ENCODE peak calls at places on chromosome 14, in six cellular contexts. W is amniotic epithelial cell; G is cardiac muscle cell; S is ELR; O is activated T-helper 9 cell treated with anti-CD3 and anti-CD28 coated beads, Interleukin-2, amount 50 U/mL, for 16 hours; F is stimulated activated CD8-positive, alpha-beta memory T cell treated with anti-CD3 and anti-CD28 coated beads, Interleukin-7, amount 100 ng/mL, for 1 hour. T is an unnamed sample.
A peak's percentile ranks its signal among the peaks of the same experiment; 100 is the strongest.

GRCh38 chr14:52929192-52929807 is 21.6 kb downstream of the FERMT2 start:
- DNase-seq in F (no peak), W (no peak), G (no peak), S (no peak), O (no peak), T (no peak)

GRCh38 chr14:68124885-68125731 is 305.5 kb downstream of the RAD51B start:
- DNase-seq in G (peak; percentile 57), S (peak; percentile 87), O (no peak), F (no peak), W (peak; percentile 75), T (no peak)

GRCh38 chr14:81831128-81831815 is 297.6 kb upstream of the SEL1L start:
- DNase-seq in G (peak; percentile 0), S (no peak), W (no peak), F (no peak), O (no peak), T (no peak)

GRCh38 chr14:35213869-35214387 is 78.3 kb upstream of the PSMA6 start:
- DNase-seq in S (peak; percentile 74), F (no peak), G (peak; percentile 47), W (peak; percentile 65), O (no peak), T (no peak)

GRCh38 chr14:69632752-69633151 is 21.4 kb downstream of the SUSD6 start:
- DNase-seq in W (no peak), S (no peak), F (no peak), G (no peak), O (no peak), T (no peak)

GRCh38 chr14:55477680-55478079 is 37.3 kb upstream of the TBPL2 start:
- DNase-seq in O (no peak), W (no peak), S (no peak), G (no peak), F (no peak), T (no peak)

GRCh38 chr14:60506985-60507829 is 1.7 kb upstream of the SIX6 start:
- DNase-seq in O (no peak), W (no peak), F (no peak), G (no peak), S (no peak), T (no peak)

GRCh38 chr14:21025374-21026151 is 702 bp upstream of the NDRG2 start:
- DNase-seq in F (no peak), S (no peak), O (no peak), G (peak; percentile 59), W (no peak), T (no peak)

GRCh38 chr14:96920023-96920422 is 122.8 kb downstream of the VRK1 start:
- DNase-seq in F (no peak), S (no peak), O (no peak), G (no peak), W (no peak), T (no peak)

GRCh38 chr14:37139710-37140109 is 32.7 kb downstream of the SLC25A21 start:
- DNase-seq in W (peak; percentile 41), O (no peak), G (no peak), S (peak; percentile 10), F (no peak), T (no peak)

GRCh38 chr14:39988939-39989338 is 556.7 kb upstream of the FBXO33 start:
- DNase-seq in W (peak; percentile 4), O (no peak), G (peak; percentile 40), S (no peak), F (no peak), T (no peak)

GRCh38 chr14:106141242-106142220 is 615.1 kb downstream of the TMEM121 start:
- DNase-seq in O (no peak), W (no peak), G (no peak), F (no peak), S (no peak), T (peak; percentile 16)

GRCh38 chr14:90017371-90017770 is 44.4 kb upstream of the KCNK13 start:
- DNase-seq in S (no peak), O (no peak), W (peak; percentile 15), F (no peak), G (no peak), T (no peak)

GRCh38 chr14:68110989-68111704 is 291.6 kb downstream of the RAD51B start:
- DNase-seq in F (no peak), G (no peak), S (no peak), W (no peak), O (no peak), T (no peak)

GRCh38 chr14:23590198-23590597 is 11.6 kb upstream of the JPH4 start:
- DNase-seq in S (no peak), G (no peak), O (no peak), W (no peak), F (no peak), T (no peak)

GRCh38 chr14:92988786-92989755 is 66.1 kb downstream of the CHGA start:
- DNase-seq in W (no peak), O (no peak), S (no peak), G (no peak), F (no peak), T (peak; percentile 61)

GRCh38 chr14:68308695-68309094 is 484.2 kb downstream of the ZFP36L1 start:
- DNase-seq in F (no peak), W (peak; percentile 15), S (peak; percentile 13), O (no peak), G (peak; percentile 12), T (no peak)

GRCh38 chr14:58138719-58139482 is 13.1 kb downstream of the ARMH4 start:
- DNase-seq in S (no peak), O (no peak), W (no peak), F (no peak), G (no peak), T (no peak)

GRCh38 chr14:89165189-89165809 is 251.7 kb downstream of the FOXN3 start:
- DNase-seq in F (no peak), G (peak; percentile 23), S (no peak), O (no peak), W (no peak), T (no peak)

GRCh38 chr14:101843038-101843437 is 81.5 kb downstream of the PPP2R5C start:
- DNase-seq in O (no peak), G (no peak), F (no peak), W (no peak), S (no peak), T (no peak)

GRCh38 chr14:52369305-52369781 is 55.2 kb downstream of the PTGER2 start:
- DNase-seq in F (no peak), S (peak; percentile 5), G (peak; percentile 76), O (no peak), W (peak; percentile 68), T (no peak)

GRCh38 chr14:104084251-104085002 is 1.1 kb upstream of the ASPG start:
- DNase-seq in W (peak; percentile 75), F (no peak), O (no peak), S (no peak), G (peak; percentile 81), T (no peak)

GRCh38 chr14:61749867-61750266 is 12.4 kb upstream of the SNAPC1 start:
- DNase-seq in G (peak; percentile 38), F (no peak), O (no peak), S (no peak), W (peak; percentile 30), T (no peak)

GRCh38 chr14:26595922-26596721 is 1.7 kb downstream of the NOVA1 start:
- DNase-seq in W (no peak), F (no peak), G (peak; percentile 10), O (no peak), S (no peak), T (no peak)

GRCh38 chr14:76227450-76228050 is 75.8 kb downstream of the GPATCH2L start:
- DNase-seq in G (peak; percentile 81), O (no peak), S (peak; percentile 84), W (peak; percentile 90), F (no peak), T (no peak)

GRCh38 chr14:26276757-26277156 is 321.1 kb downstream of the NOVA1 start:
- DNase-seq in G (no peak), F (no peak), S (no peak), W (no peak), O (no peak), T (no peak)

GRCh38 chr14:68669101-68669500 is 123.8 kb downstream of the ZFP36L1 start:
- DNase-seq in O (no peak), S (no peak), F (no peak), G (no peak), W (no peak), T (no peak)

GRCh38 chr14:50822501-50823042 is 8.4 kb downstream of the NIN start:
- DNase-seq in F (no peak), W (no peak), O (no peak), G (no peak), S (no peak), T (no peak)

GRCh38 chr14:102050625-102051024 is 36.2 kb downstream of the HSP90AA1 start:
- DNase-seq in W (peak; percentile 67), O (no peak), G (no peak), F (no peak), S (peak; percentile 24), T (no peak)

GRCh38 chr14:101442451-101442850 is 118.8 kb upstream of the DIO3 start:
- DNase-seq in W (peak; percentile 28), G (peak; percentile 8), F (peak; percentile 13), S (no peak), O (peak; percentile 42), T (no peak)

GRCh38 chr14:61472801-61473376 is 151.5 kb downstream of the PRKCH start:
- DNase-seq in G (peak; percentile 52), O (peak; percentile 68), S (peak; percentile 40), W (peak; percentile 56), F (no peak), T (no peak)

GRCh38 chr14:39322807-39323206 is 89.1 kb downstream of the MIA2 start:
- DNase-seq in O (no peak), G (peak; percentile 24), F (no peak), W (peak; percentile 37), S (peak; percentile 26), T (no peak)

GRCh38 chr14:72583316-72584272 is 310.3 kb downstream of the DPF3 start:
- DNase-seq in F (no peak), O (no peak), G (no peak), W (no peak), S (no peak), T (no peak)

GRCh38 chr14:64787619-64788018 is 83.4 kb downstream of the PLEKHG3 start:
- DNase-seq in W (no peak), F (no peak), G (no peak), O (no peak), S (no peak), T (no peak)

GRCh38 chr14:100299238-100299560 is 7.0 kb downstream of the SLC25A29 start:
- DNase-seq in O (no peak), S (no peak), G (no peak), W (no peak), F (no peak), T (no peak)